ENCODE peak calls at places on chromosomes 2 and 18, in nine cellular contexts. D is tibial nerve, F is heart left ventricle, G is thoracic aorta, Q is spleen, U is fibroblast of the aortic adventitia, J is brain microvascular endothelial cell, N is Caco-2, Z is LNCaP clone FGC. K is an unnamed sample.

GRCh38 chr2:158716091-158716815 is 78.9 kb upstream of the DAPL1 start:
- DNase-seq in N (no peak), J (no peak), Q (no peak), D (no peak), G (no peak), F (peak), U (peak), Z (no peak), K (no peak)

GRCh38 chr2:240419321-240419720 is 16.1 kb upstream of the GPC1 start:
- DNase-seq in G (no peak), Q (no peak), J (no peak), U (no peak), Z (no peak), F (no peak), D (no peak), N (no peak), K (no peak)

GRCh38 chr2:220300806-220301205 is 673.4 kb downstream of the SLC4A3 start:
- DNase-seq in Q (no peak), J (no peak), F (no peak), D (no peak), G (no peak), U (peak), N (no peak), Z (no peak), K (no peak)

GRCh38 chr2:233135421-233135820 is 75.3 kb downstream of the INPP5D start:
- DNase-seq in U (no peak), Q (no peak), N (no peak), F (no peak), J (no peak), Z (no peak), G (no peak), D (no peak), K (no peak)

GRCh38 chr2:48197618-48198017 is 291.3 kb upstream of the FBXO11 start:
- DNase-seq in J (no peak), N (no peak), D (no peak), F (no peak), Z (no peak), Q (no peak), G (no peak), U (no peak), K (no peak)

GRCh38 chr2:150526827-150527226 is 39.4 kb upstream of the RND3 start:
- DNase-seq in Z (no peak), J (peak), U (peak), G (no peak), D (no peak), Q (no peak), N (peak), F (no peak), K (peak)

GRCh38 chr2:213150315-213150951 is 979 bp downstream of the IKZF2 start:
- DNase-seq in D (no peak), N (peak), Z (no peak), J (no peak), U (peak), F (no peak), Q (no peak), G (no peak), K (no peak)

GRCh38 chr2:105447476-105447875 is 48.6 kb upstream of the FHL2 start:
- DNase-seq in D (no peak), N (no peak), Z (no peak), Q (no peak), F (no peak), U (no peak), G (no peak), J (peak), K (no peak)

GRCh38 chr18:69895081-69896047 is 52.3 kb downstream of the CD226 start:
- DNase-seq in G (no peak), U (no peak), F (no peak), D (no peak), Z (no peak), N (no peak), Q (no peak), J (no peak), K (no peak)

GRCh38 chr2:122634261-122634660 is 878.8 kb downstream of the TSN start:
- DNase-seq in Q (no peak), F (no peak), J (peak), Z (no peak), D (no peak), G (no peak), U (peak), N (no peak), K (peak)

DNA sequence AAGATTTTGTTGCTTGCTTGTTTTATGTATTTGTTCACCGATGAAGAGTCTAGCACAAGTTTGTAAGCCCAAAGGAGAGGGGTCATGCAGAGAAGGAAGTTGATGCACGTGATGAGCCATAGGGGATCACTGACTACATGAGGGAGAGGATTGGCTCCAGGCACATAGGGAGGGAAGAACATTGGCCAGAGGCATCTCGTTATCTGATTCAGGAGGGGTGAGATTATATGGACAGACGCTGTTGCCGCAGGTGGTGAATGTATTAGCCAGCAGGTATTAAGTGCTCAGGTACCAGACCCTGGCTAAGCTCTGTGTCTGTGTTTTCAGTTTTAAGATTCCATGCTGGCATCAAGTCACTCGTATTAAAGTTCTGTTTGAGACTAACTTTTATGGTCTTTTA is 91.8 kb upstream of the CHST9 start:
- DNase-seq in D (no peak), G (no peak), F (no peak), J (no peak), U (no peak), Z (no peak), Q (no peak), N (no peak), K (no peak)
- H3K4me3 ChIP-seq in D (no peak), G (no peak), F (no peak), J (no peak), U (no peak), Z (no peak), Q (no peak), N (no peak), K (no peak)

GRCh38 chr18:2336993-2337392 is 234.3 kb downstream of the METTL4 start:
- DNase-seq in F (no peak), Q (no peak), N (no peak), D (no peak), J (no peak), U (no peak), G (no peak), Z (no peak), K (no peak)

GRCh38 chr18:2338601-2339000 is 232.7 kb downstream of the METTL4 start:
- DNase-seq in F (no peak), D (no peak), G (no peak), J (no peak), Z (no peak), U (no peak), Q (no peak), N (no peak), K (no peak)

DNA sequence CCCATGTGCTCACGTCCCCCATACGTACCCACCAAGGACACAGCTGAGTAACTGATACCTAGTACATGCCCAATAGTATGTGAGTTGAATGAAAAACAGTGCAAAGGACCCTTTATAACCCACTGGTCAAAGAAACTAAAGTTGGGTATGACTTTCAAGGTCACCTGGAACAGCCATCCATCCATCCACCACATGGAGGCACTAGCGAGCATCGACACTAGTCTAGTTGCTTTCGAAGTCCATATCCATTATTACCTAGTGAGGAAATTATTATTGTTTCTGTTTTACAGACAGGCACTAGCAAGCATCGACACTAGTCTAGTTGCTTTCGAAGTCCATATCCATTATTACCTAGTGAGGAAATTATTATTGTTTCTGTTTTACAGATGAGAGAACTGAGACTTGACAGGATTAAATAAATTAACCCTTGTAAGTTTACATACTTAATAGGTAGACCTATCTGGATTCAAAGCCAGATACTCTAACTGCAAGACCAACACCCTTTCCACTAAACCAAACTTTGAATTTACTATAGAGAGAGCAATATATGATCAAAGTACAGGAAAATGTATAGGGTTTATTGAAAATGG is 233.7 kb downstream of the METTL4 start:
- DNase-seq in Z (no peak), D (no peak), U (no peak), Q (no peak), F (no peak), G (no peak), N (no peak), J (peak), K (no peak)
- TF ChIP-seq CTCF in Z (peak), D (no peak), U (peak), Q (peak), F (peak), G (peak), N (peak), J (peak), K (peak)

GRCh38 chr2:101305492-101306123 is 2.9 kb downstream of the RNF149 start:
- DNase-seq in F (no peak), Q (no peak), G (no peak), D (no peak), Z (no peak), J (peak), N (no peak), U (peak), K (no peak)

GRCh38 chr2:101306410-101306809 is 2.1 kb downstream of the RNF149 start:
- DNase-seq in U (no peak), J (no peak), D (no peak), N (no peak), G (no peak), Z (no peak), F (no peak), Q (no peak), K (no peak)

GRCh38 chr2:101303688-101304087 is 4.8 kb downstream of the RNF149 start:
- DNase-seq in Z (no peak), F (no peak), N (no peak), G (no peak), U (no peak), J (no peak), D (no peak), Q (no peak), K (no peak)

GRCh38 chr2:101307503-101307902 is 998 bp downstream of the RNF149 start:
- DNase-seq in J (no peak), N (no peak), G (no peak), Q (no peak), D (no peak), Z (no peak), F (no peak), U (no peak), K (no peak)

DNA sequence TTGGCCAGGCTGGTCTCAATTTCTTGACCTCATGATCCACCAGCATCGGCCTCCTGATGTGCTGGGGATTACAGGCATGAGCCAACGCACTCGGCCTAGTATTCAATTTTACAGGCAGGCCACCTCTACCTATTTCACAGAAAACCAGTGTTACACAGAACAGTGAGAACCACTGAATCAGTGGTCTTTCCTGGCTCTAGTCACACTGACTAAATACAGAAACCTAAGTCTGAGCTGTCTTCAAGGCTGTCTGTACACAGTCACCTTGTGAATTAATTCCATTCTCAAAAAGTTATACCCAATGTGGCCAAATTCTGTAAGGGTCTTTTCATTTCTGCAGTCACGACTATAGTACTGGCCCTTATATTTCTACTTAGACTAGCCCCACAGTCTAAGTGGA is 3.5 kb downstream of the RNF149 start:
- DNase-seq in J (no peak), Z (no peak), U (no peak), D (no peak), F (no peak), N (no peak), Q (no peak), G (no peak), K (no peak)
- H3K4me3 ChIP-seq in J (no peak), Z (no peak), U (no peak), D (peak), F (no peak), N (no peak), Q (peak), G (peak), K (no peak)

GRCh38 chr2:200702646-200703118 is 109.0 kb upstream of the BZW1 start:
- DNase-seq in D (no peak), U (no peak), F (no peak), N (peak), Z (no peak), J (no peak), Q (no peak), G (no peak), K (no peak)

GRCh38 chr2:200703132-200703925 is 108.4 kb upstream of the BZW1 start:
- DNase-seq in D (no peak), Z (peak), J (peak), F (no peak), Q (no peak), N (peak), G (no peak), U (peak), K (peak)

GRCh38 chr2:200702044-200702443 is 109.7 kb upstream of the BZW1 start:
- DNase-seq in U (no peak), J (no peak), Q (no peak), F (no peak), N (no peak), Z (no peak), D (no peak), G (no peak), K (no peak)

GRCh38 chr2:200703926-200704637 is 107.6 kb upstream of the BZW1 start:
- DNase-seq in N (no peak), G (no peak), Q (no peak), D (no peak), F (no peak), Z (no peak), U (no peak), J (no peak), K (no peak)

DNA sequence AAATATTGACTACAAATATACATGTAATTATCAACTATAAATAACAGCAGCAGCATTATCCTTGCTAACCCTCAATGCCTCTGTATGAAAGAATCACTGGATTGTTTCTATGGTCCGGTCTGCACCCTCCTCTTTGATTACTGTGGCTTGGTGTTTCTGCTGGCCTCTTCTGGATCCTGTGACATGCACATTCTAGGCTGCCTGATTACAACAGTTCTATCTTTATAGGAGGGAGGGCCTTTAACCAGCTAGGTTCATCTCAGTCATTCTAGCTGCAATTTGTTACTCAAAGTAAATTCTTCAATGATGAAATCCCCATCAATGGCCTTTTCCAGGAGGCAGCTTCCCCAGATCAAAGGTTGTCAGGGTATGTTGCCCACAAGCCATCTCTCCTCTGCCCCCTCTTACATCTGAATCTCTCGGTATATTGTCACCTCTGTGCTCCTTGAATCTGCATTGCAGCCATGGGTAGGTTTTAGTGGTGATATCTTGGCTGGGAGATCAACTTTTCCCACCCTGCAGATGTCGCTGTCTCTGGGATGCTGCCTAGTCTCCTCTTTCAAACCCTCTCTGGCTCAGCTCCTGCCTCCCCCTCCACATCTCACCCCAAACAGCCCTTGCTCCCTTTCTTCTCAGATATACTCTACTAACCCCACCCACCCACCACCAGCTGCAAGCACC is 106.3 kb upstream of the BZW1 start:
- DNase-seq in F (peak), Z (no peak), G (no peak), N (no peak), Q (no peak), D (no peak), U (peak), J (peak), K (no peak)
- TF ChIP-seq CTCF in F (peak), Z (no peak), G (no peak), N (no peak), Q (no peak), D (no peak), U (peak), J (peak), K (peak)

DNA sequence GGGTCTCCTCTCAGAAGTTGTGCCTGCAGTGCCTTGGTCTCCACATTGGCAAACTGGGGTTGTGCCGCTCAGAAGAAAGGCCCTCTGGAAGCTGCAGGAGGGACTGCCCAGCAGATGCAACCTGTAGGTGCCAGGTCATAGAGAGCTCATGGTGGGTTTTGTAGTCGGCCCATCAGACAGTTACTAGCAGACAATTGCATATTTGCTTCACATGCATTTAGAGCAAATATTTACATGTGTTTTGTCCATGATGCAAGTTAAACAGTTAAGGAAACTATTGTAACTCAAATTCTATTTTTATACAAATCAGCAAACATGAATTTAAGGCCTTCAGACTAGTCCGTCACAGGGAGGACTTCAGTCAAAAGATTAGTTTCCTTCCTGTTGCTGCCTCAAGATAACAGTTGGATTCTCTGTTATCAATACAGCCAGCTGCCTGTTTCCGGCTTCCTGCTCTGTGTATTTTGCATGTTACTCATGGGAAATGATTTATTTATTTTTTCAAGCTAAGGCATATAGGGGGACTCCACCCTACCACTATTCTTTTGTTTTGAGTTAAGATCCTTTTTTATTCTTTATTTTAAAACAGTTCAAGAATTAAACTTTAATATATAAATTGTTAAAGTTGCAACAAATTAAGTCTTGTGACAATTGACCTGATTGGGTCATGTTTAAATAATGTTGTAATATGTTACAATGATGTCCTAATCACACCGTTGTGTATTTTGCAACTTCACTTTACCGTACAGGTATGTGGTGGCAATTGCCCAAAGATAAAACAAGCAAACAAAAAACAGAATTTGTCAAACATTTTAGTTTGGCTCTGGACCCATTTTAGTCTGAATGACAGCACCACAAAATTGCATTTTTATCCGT is 133.5 kb downstream of the SPTBN1 start:
- DNase-seq in Z (no peak), D (no peak), U (peak), N (peak), F (no peak), J (peak), Q (no peak), G (no peak), K (no peak)
- H3K4me3 ChIP-seq in Z (no peak), D (no peak), U (no peak), N (no peak), F (no peak), J (no peak), Q (no peak), G (no peak), K (no peak)